ENCODE peak calls at places on chromosomes 13 and 19, in four cellular contexts. O, G, Q and R are unnamed samples. For H3K27me3 and H3K4me1, the result is how much of the 10 kb centered on the place peaks cover.

GRCh38 chr19:10639836-10640235 is 14.3 kb upstream of the ILF3 start:
- DNase-seq in Q (no peak), O (no peak), G (no peak), R (no peak)

GRCh38 chr19:16327911-16328823 is 3.5 kb downstream of the KLF2 start:
- DNase-seq in G (peak), Q (no peak), O (peak), R (peak)

GRCh38 chr13:33935969-33936368 is 118.0 kb downstream of the RFC3 start:
- DNase-seq in Q (no peak), O (no peak), G (no peak), R (no peak)

GRCh38 chr13:91142572-91142971 is 204.9 kb upstream of the MIR17HG start:
- DNase-seq in Q (no peak), O (no peak), G (no peak), R (no peak)

GRCh38 chr19:10744222-10744847 is 26.5 kb downstream of the DNM2 start:
- DNase-seq in Q (no peak), O (no peak), G (no peak), R (no peak)

GRCh38 chr13:62357887-62358645 is 942.4 kb upstream of the PCDH20 start:
- DNase-seq in G (no peak), Q (peak), O (no peak), R (no peak)

GRCh38 chr19:4267101-4267900 is 11.8 kb upstream of the SHD start:
- DNase-seq in O (peak), G (peak), Q (peak), R (peak)

GRCh38 chr19:49403404-49404187 is 15.5 kb downstream of the KASH5 start:
- DNase-seq in G (no peak), Q (peak), O (no peak), R (no peak)

GRCh38 chr13:92390217-92390616 is 836.4 kb upstream of the GPC6 start:
- DNase-seq in Q (no peak), O (no peak), G (no peak), R (no peak)

GRCh38 chr13:35596299-35596698 is 119.8 kb upstream of the MAB21L1 start:
- DNase-seq in O (no peak), Q (no peak), G (no peak), R (no peak)

GRCh38 chr19:45440873-45441654 is 17.3 kb upstream of the ERCC1 start:
- DNase-seq in O (no peak), G (no peak), Q (peak), R (no peak)

GRCh38 chr13:65856464-65856863 is 1373.7 kb downstream of the PCDH9 start:
- DNase-seq in O (no peak), Q (no peak), G (no peak), R (no peak)

GRCh38 chr19:48669903-48670668 is 2.7 kb downstream of the NTN5 start:
- DNase-seq in O (no peak), G (no peak), Q (no peak), R (no peak)

GRCh38 chr13:110811751-110812110 is 98.2 kb downstream of the ING1 start:
- DNase-seq in Q (no peak), G (no peak), O (no peak), R (no peak)
- H3K4me3 ChIP-seq in Q (no peak), G (peak), O (no peak), R (no peak)

GRCh38 chr13:112967666-112968379 is 1.2 kb upstream of the MCF2L start:
- DNase-seq in Q (no peak), O (no peak), G (no peak), R (no peak)
- H3K27me3 ChIP-seq in Q (under half), O (under half), G (under half), R (under half)

DNA sequence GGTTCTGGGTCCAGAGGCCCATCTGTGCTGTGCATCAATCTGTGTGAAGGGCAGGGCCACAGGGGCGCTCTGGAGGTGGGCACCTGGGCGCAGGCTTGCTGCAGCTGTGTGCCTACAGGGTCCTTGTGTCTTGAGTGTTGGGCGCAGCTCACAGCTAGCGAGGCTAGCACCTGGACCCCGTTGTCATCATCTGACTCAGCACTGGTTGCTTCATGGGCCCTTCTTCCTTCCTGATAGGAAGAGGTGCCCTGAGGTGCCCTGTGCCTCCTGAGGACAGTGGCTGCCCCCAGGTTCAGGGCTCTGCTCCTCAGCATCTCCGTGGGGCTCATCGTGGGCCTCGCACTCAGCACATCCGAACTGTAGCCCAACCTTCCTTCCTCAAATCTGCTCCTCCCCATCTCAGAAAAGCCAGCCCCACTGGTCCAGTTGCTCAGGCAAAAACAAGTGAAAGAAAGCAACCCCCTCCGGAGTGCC is 54.8 kb downstream of the GATAD2A start:
- DNase-seq in Q (no peak), O (no peak), G (no peak), R (no peak)
- H3K4me1 ChIP-seq in Q (under half), O (under half), G (half or more), R (half or more)

GRCh38 chr19:42423462-42424344 is 3.5 kb downstream of the LIPE start:
- DNase-seq in Q (peak), O (peak), G (peak), R (peak)
- H3K4me3 ChIP-seq in Q (peak), O (peak), G (peak), R (peak)

GRCh38 chr19:13038306-13039210 is 43.3 kb downstream of the NFIX start:
- DNase-seq in Q (peak), G (no peak), O (no peak), R (no peak)

GRCh38 chr19:13037718-13038117 is 42.4 kb downstream of the NFIX start:
- DNase-seq in O (no peak), Q (no peak), G (no peak), R (no peak)

GRCh38 chr19:13040232-13040915 is 45.1 kb downstream of the NFIX start:
- DNase-seq in O (no peak), G (no peak), Q (no peak), R (no peak)

GRCh38 chr19:13040916-13041292 is 45.6 kb downstream of the NFIX start:
- DNase-seq in Q (no peak), G (no peak), O (no peak), R (no peak)

GRCh38 chr19:13039211-13039789 is 44.0 kb downstream of the NFIX start:
- DNase-seq in Q (no peak), G (no peak), O (no peak), R (no peak)
- H3K27me3 ChIP-seq in Q (half or more), G (under half), O (under half), R (under half)

GRCh38 chr13:75843033-75843432 is 206.9 kb downstream of the LMO7 start:
- DNase-seq in O (no peak), G (peak), Q (no peak), R (no peak)
- H3K4me1 ChIP-seq in O (under half), G (under half), Q (under half), R (under half)